ENCODE peak calls at places on chromosomes 5 and 9, in nine cellular contexts. One of them, this sample, is unnamed.

GRCh38 chr5:103060414-103060954 is 59.5 kb downstream of the GIN1 start:
- DNase-seq in endothelial cell: no peak
- DNase-seq in neural crest cell: no peak
- DNase-seq in CD4-positive, alpha-beta T cell: no peak
- DNase-seq in cardiac muscle cell: no peak
- DNase-seq in GM23338: peak; percentile 17
- DNase-seq in WERI-Rb-1: no peak
- DNase-seq in GM10248: no peak
- DNase-seq in GM13977: no peak
- DNase-seq in this sample: no peak

GRCh38 chr9:110141118-110141797 is 66.7 kb downstream of the C9orf152 start:
- DNase-seq in GM13977: no peak
- DNase-seq in GM10248: no peak
- DNase-seq in GM23338: no peak
- DNase-seq in endothelial cell: no peak
- DNase-seq in neural crest cell: no peak
- DNase-seq in cardiac muscle cell: no peak
- DNase-seq in CD4-positive, alpha-beta T cell: no peak
- DNase-seq in WERI-Rb-1: no peak
- DNase-seq in this sample: no peak

GRCh38 chr5:10632110-10632903 is 68.4 kb downstream of the ANKRD33B start:
- DNase-seq in GM13977: peak; percentile 80
- DNase-seq in endothelial cell: no peak
- DNase-seq in GM23338: no peak
- DNase-seq in GM10248: peak; percentile 83
- DNase-seq in CD4-positive, alpha-beta T cell: no peak
- DNase-seq in cardiac muscle cell: no peak
- DNase-seq in neural crest cell: no peak
- DNase-seq in WERI-Rb-1: no peak
- DNase-seq in this sample: peak; percentile 77

GRCh38 chr5:115379622-115380344 is 83.3 kb upstream of the CCDC112 start:
- DNase-seq in GM23338: no peak
- DNase-seq in cardiac muscle cell: no peak
- DNase-seq in WERI-Rb-1: no peak
- DNase-seq in endothelial cell: no peak
- DNase-seq in neural crest cell: no peak
- DNase-seq in CD4-positive, alpha-beta T cell: no peak
- DNase-seq in GM10248: peak; percentile 26
- DNase-seq in GM13977: peak; percentile 31
- DNase-seq in this sample: no peak

GRCh38 chr9:92671323-92671722 is 1.4 kb upstream of the IPPK start:
- DNase-seq in neural crest cell: no peak
- DNase-seq in GM10248: no peak
- DNase-seq in GM23338: peak; percentile 40
- DNase-seq in WERI-Rb-1: no peak
- DNase-seq in CD4-positive, alpha-beta T cell: no peak
- DNase-seq in endothelial cell: no peak
- DNase-seq in cardiac muscle cell: no peak
- DNase-seq in GM13977: no peak
- DNase-seq in this sample: no peak

GRCh38 chr9:37963936-37964739 is 60.2 kb upstream of the SLC25A51 start:
- DNase-seq in GM13977: no peak
- DNase-seq in endothelial cell: no peak
- DNase-seq in GM10248: no peak
- DNase-seq in WERI-Rb-1: no peak
- DNase-seq in neural crest cell: peak; percentile 53
- DNase-seq in CD4-positive, alpha-beta T cell: no peak
- DNase-seq in GM23338: no peak
- DNase-seq in cardiac muscle cell: no peak
- DNase-seq in this sample: no peak

GRCh38 chr5:141986072-141986471 is 17.2 kb downstream of the RNF14 start:
- DNase-seq in endothelial cell: no peak
- DNase-seq in cardiac muscle cell: no peak
- DNase-seq in CD4-positive, alpha-beta T cell: no peak
- DNase-seq in WERI-Rb-1: no peak
- DNase-seq in GM13977: no peak
- DNase-seq in GM23338: no peak
- DNase-seq in GM10248: no peak
- DNase-seq in neural crest cell: no peak
- DNase-seq in this sample: no peak

GRCh38 chr9:33415152-33416038 is 13.0 kb upstream of the AQP7 start:
- DNase-seq in CD4-positive, alpha-beta T cell: peak; percentile 98
- DNase-seq in WERI-Rb-1: peak; percentile 80
- DNase-seq in GM10248: peak; percentile 84
- DNase-seq in GM23338: peak; percentile 91
- DNase-seq in neural crest cell: peak; percentile 69
- DNase-seq in endothelial cell: peak; percentile 55
- DNase-seq in GM13977: peak; percentile 81
- DNase-seq in cardiac muscle cell: peak; percentile 78
- DNase-seq in this sample: peak; percentile 22

GRCh38 chr5:72624641-72625236 is 117.5 kb upstream of the ZNF366 start:
- DNase-seq in GM10248: no peak
- DNase-seq in CD4-positive, alpha-beta T cell: no peak
- DNase-seq in WERI-Rb-1: no peak
- DNase-seq in GM23338: no peak
- DNase-seq in endothelial cell: no peak
- DNase-seq in neural crest cell: no peak
- DNase-seq in cardiac muscle cell: no peak
- DNase-seq in GM13977: no peak
- DNase-seq in this sample: no peak

GRCh38 chr9:21549251-21549765 is 67.2 kb upstream of the IFNE start:
- DNase-seq in GM23338: no peak
- DNase-seq in GM10248: no peak
- DNase-seq in neural crest cell: no peak
- DNase-seq in WERI-Rb-1: no peak
- DNase-seq in GM13977: no peak
- DNase-seq in cardiac muscle cell: no peak
- DNase-seq in CD4-positive, alpha-beta T cell: no peak
- DNase-seq in endothelial cell: no peak
- DNase-seq in this sample: no peak

GRCh38 chr5:166699616-166700015 is 1591.8 kb upstream of the WWC1 start:
- DNase-seq in cardiac muscle cell: no peak
- DNase-seq in GM10248: no peak
- DNase-seq in CD4-positive, alpha-beta T cell: no peak
- DNase-seq in endothelial cell: no peak
- DNase-seq in neural crest cell: no peak
- DNase-seq in WERI-Rb-1: no peak
- DNase-seq in GM13977: no peak
- DNase-seq in GM23338: no peak
- DNase-seq in this sample: no peak

GRCh38 chr5:66805514-66806430 is 209.6 kb downstream of the MAST4 start:
- DNase-seq in cardiac muscle cell: no peak
- DNase-seq in GM10248: no peak
- DNase-seq in GM23338: no peak
- DNase-seq in neural crest cell: no peak
- DNase-seq in CD4-positive, alpha-beta T cell: no peak
- DNase-seq in WERI-Rb-1: no peak
- DNase-seq in endothelial cell: no peak
- DNase-seq in GM13977: no peak
- DNase-seq in this sample: no peak

GRCh38 chr9:112175796-112176315 is 759 bp upstream of the SUSD1 start:
- DNase-seq in cardiac muscle cell: no peak
- DNase-seq in GM10248: no peak
- DNase-seq in GM23338: peak; percentile 62
- DNase-seq in neural crest cell: no peak
- DNase-seq in GM13977: no peak
- DNase-seq in CD4-positive, alpha-beta T cell: no peak
- DNase-seq in WERI-Rb-1: no peak
- DNase-seq in endothelial cell: no peak
- DNase-seq in this sample: no peak

DNA sequence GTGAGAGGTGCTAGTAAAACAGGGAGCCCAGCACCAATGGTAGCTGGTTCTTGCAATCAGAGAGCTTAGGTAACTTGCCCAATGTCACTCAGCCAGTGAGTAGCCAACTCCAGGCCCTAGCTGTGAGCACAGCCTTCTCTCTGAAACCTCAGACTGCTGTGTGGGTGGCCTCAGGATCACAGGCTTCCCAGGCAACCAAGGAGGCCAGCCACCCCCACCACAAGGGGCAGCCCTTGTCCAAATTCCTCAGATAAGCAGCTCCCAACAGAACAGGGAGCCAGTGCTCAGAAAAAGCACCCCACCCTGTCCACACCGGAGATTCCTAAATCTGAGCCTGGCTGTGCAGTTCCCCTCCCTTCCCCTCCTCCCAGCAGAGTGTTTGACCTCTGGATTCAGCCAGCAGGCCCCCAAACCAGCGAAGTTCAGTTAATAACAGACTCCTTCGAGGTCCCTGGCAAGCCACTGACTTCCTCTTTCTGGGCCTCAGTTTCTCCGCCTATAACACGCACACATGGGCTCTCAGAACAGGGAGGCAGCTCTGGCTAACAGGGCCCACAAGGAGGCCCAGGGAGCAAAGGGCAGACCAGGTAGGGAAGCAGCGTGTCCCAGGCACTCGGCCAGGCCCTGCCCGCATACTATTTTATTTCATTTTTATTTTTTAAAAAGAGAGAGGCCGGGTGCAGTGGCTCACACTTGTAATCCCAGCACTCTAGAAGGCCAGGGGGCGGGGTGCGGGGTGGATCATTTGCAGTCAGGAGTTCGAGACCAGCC is 2.7 kb downstream of the EEIG1 start:
- DNase-seq in endothelial cell: no peak
- DNase-seq in cardiac muscle cell: peak; percentile 87
- DNase-seq in GM10248: no peak
- DNase-seq in WERI-Rb-1: no peak
- DNase-seq in CD4-positive, alpha-beta T cell: no peak
- DNase-seq in GM23338: peak; percentile 74
- DNase-seq in GM13977: no peak
- DNase-seq in neural crest cell: no peak
- DNase-seq in this sample: no peak
- TF ChIP-seq CTCF in endothelial cell: no peak
- TF ChIP-seq CTCF in cardiac muscle cell: no peak
- TF ChIP-seq CTCF in GM10248: no peak
- TF ChIP-seq CTCF in WERI-Rb-1: no peak
- TF ChIP-seq CTCF in CD4-positive, alpha-beta T cell: no peak
- TF ChIP-seq CTCF in GM23338: peak; percentile 8
- TF ChIP-seq CTCF in GM13977: no peak
- TF ChIP-seq CTCF in neural crest cell: peak; percentile 21
- TF ChIP-seq CTCF in this sample: no peak

DNA sequence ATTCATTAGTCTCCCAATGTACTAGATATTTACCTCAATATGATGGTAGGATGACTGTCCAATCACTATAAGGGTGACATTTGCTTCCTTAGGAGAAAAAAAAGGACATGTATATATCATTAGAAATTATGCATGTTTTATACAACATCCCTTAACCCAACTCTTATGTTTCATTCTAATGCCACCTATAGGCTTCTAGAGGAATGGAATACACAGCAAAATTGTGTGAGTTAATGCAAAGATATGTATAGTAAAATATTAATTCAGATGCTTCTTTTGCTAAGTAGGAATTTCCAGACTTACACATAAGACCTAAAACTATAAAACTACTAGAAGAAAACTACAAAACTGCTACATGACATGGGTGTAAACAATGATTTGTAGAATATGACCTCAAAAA is 3.5 kb downstream of the PRXL2C start:
- DNase-seq in GM23338: peak; percentile 12
- DNase-seq in neural crest cell: no peak
- DNase-seq in GM10248: no peak
- DNase-seq in cardiac muscle cell: peak; percentile 13
- DNase-seq in CD4-positive, alpha-beta T cell: no peak
- DNase-seq in endothelial cell: no peak
- DNase-seq in GM13977: peak; percentile 48
- DNase-seq in WERI-Rb-1: no peak
- DNase-seq in this sample: no peak
- TF ChIP-seq CTCF in GM23338: peak; percentile 69
- TF ChIP-seq CTCF in neural crest cell: peak; percentile 70
- TF ChIP-seq CTCF in GM10248: peak; percentile 59
- TF ChIP-seq CTCF in cardiac muscle cell: peak; percentile 60
- TF ChIP-seq CTCF in CD4-positive, alpha-beta T cell: peak; percentile 60
- TF ChIP-seq CTCF in endothelial cell: no peak
- TF ChIP-seq CTCF in GM13977: peak; percentile 60
- TF ChIP-seq CTCF in WERI-Rb-1: peak; percentile 27
- TF ChIP-seq CTCF in this sample: no peak

DNA sequence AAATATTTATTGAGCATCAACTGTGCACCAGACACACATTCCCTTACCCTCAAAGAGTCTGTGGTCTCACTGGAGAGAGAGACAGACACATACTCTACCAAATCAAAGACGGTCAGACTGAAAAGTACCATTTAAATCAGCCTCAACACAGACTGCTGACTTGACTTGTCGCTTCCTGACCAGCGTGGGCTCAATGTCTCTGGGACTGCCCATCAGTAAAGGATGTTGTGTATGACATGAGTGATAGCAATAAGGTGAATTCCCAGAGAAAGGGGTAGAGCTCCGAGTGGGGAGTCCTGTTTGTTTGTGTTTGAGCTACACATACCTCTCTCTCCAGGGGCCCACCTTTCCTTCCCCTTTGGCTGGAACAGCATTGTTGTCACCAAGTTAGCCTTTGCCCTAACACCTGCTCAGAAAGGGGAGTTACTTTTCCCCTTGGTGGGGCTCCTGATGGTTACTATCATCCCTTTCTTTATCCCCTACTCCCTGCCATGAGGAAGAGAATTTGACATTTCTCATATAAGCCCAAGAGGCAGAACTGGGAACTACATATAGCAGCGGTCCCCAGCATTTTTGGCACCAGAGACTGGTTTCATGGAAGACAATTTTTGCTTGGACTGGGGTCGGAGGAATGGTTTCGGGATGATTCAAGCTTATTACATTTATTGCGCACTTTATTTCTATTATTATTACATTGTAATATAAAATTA is 33.9 kb downstream of the NR4A3 start:
- DNase-seq in GM10248: no peak
- DNase-seq in GM13977: no peak
- DNase-seq in GM23338: peak; percentile 56
- DNase-seq in neural crest cell: no peak
- DNase-seq in cardiac muscle cell: no peak
- DNase-seq in CD4-positive, alpha-beta T cell: no peak
- DNase-seq in WERI-Rb-1: no peak
- DNase-seq in endothelial cell: no peak
- DNase-seq in this sample: no peak
- TF ChIP-seq CTCF in GM10248: no peak
- TF ChIP-seq CTCF in GM13977: no peak
- TF ChIP-seq CTCF in GM23338: peak; percentile 45
- TF ChIP-seq CTCF in neural crest cell: peak; percentile 37
- TF ChIP-seq CTCF in cardiac muscle cell: no peak
- TF ChIP-seq CTCF in CD4-positive, alpha-beta T cell: no peak
- TF ChIP-seq CTCF in WERI-Rb-1: no peak
- TF ChIP-seq CTCF in endothelial cell: peak; percentile 44
- TF ChIP-seq CTCF in this sample: no peak

GRCh38 chr9:90099262-90099982 is 494.6 kb downstream of the GADD45G start:
- DNase-seq in GM10248: no peak
- DNase-seq in GM13977: no peak
- DNase-seq in GM23338: peak; percentile 45
- DNase-seq in cardiac muscle cell: peak; percentile 36
- DNase-seq in CD4-positive, alpha-beta T cell: no peak
- DNase-seq in neural crest cell: no peak
- DNase-seq in endothelial cell: no peak
- DNase-seq in WERI-Rb-1: peak; percentile 36
- DNase-seq in this sample: no peak
- TF ChIP-seq CTCF in GM10248: no peak
- TF ChIP-seq CTCF in GM13977: peak; percentile 50
- TF ChIP-seq CTCF in GM23338: peak; percentile 59
- TF ChIP-seq CTCF in cardiac muscle cell: peak; percentile 39
- TF ChIP-seq CTCF in CD4-positive, alpha-beta T cell: no peak
- TF ChIP-seq CTCF in neural crest cell: peak; percentile 63
- TF ChIP-seq CTCF in endothelial cell: peak; percentile 22
- TF ChIP-seq CTCF in WERI-Rb-1: peak; percentile 67
- TF ChIP-seq CTCF in this sample: no peak

GRCh38 chr5:133347039-133347438 is 265.3 kb downstream of the FSTL4 start:
- DNase-seq in cardiac muscle cell: no peak
- DNase-seq in WERI-Rb-1: peak; percentile 57
- DNase-seq in GM10248: peak; percentile 40
- DNase-seq in neural crest cell: no peak
- DNase-seq in GM13977: no peak
- DNase-seq in CD4-positive, alpha-beta T cell: no peak
- DNase-seq in endothelial cell: no peak
- DNase-seq in GM23338: peak; percentile 43
- DNase-seq in this sample: no peak
- TF ChIP-seq CTCF in cardiac muscle cell: no peak
- TF ChIP-seq CTCF in WERI-Rb-1: peak; percentile 69
- TF ChIP-seq CTCF in GM10248: peak; percentile 23
- TF ChIP-seq CTCF in neural crest cell: peak; percentile 29
- TF ChIP-seq CTCF in GM13977: peak; percentile 2
- TF ChIP-seq CTCF in CD4-positive, alpha-beta T cell: no peak
- TF ChIP-seq CTCF in endothelial cell: no peak
- TF ChIP-seq CTCF in GM23338: peak; percentile 11
- TF ChIP-seq CTCF in this sample: no peak

This sample was measured in activated B cell treated with CpG ODN at 0.5 μM for 24 hours.